ENCODE peak calls at places on chromosomes 4 and X, in ten cellular contexts. N is heart left ventricle, X is testis, M is A673, G is spleen, T is A549, D is tibial artery, P is lower lobe of right lung, Z is stomach, J is Caco-2. W is an unnamed sample. For H3K4me1, the result is how much of the 10 kb centered on the place peaks cover.

GRCh38 chrX:129980540-129981206 is 1.8 kb upstream of the BCORL1 start:
- DNase-seq in N (peak), X (peak), M (no peak), G (peak), T (peak), D (peak), P (peak), Z (peak), J (no peak), W (peak)

GRCh38 chr4:144627663-144628076 is 18.3 kb upstream of the HHIP start:
- DNase-seq in N (no peak), X (no peak), M (no peak), G (no peak), T (peak), D (no peak), P (no peak), Z (no peak), J (no peak), W (no peak)

GRCh38 chrX:72126048-72126415 is 5.7 kb downstream of the RTL5 start:
- DNase-seq in N (no peak), X (no peak), M (no peak), G (no peak), T (no peak), D (no peak), P (no peak), Z (no peak), J (no peak), W (no peak)

GRCh38 chrX:97524997-97525396 is 641.3 kb downstream of the RPA4 start:
- DNase-seq in N (no peak), X (no peak), M (no peak), G (no peak), T (no peak), D (no peak), P (no peak), Z (no peak), J (no peak), W (no peak)

GRCh38 chrX:44456685-44457084 is 86.0 kb downstream of the FUNDC1 start:
- DNase-seq in N (no peak), X (no peak), M (no peak), G (no peak), T (no peak), D (no peak), P (no peak), Z (no peak), J (no peak), W (no peak)

GRCh38 chr4:107760281-107760947 is 40.4 kb upstream of the PAPSS1 start:
- DNase-seq in N (no peak), X (no peak), M (no peak), G (no peak), T (peak), D (no peak), P (peak), Z (peak), J (peak), W (peak)

GRCh38 chr4:88771883-88772450 is 74.3 kb upstream of the NAP1L5 start:
- DNase-seq in N (no peak), X (no peak), M (no peak), G (no peak), T (no peak), D (no peak), P (no peak), Z (no peak), J (no peak), W (no peak)

GRCh38 chr4:153933851-153934688 is 145.2 kb upstream of the SFRP2 start:
- DNase-seq in N (no peak), X (no peak), M (no peak), G (no peak), T (no peak), D (no peak), P (no peak), Z (no peak), J (no peak), W (no peak)

GRCh38 chr4:164384416-164384815 is 369.5 kb upstream of the SMIM31 start:
- DNase-seq in N (no peak), X (no peak), M (no peak), G (no peak), T (no peak), D (no peak), P (no peak), Z (no peak), J (no peak), W (no peak)

GRCh38 chr4:174045381-174045780 is 238.1 kb downstream of the FBXO8 start:
- DNase-seq in N (no peak), X (no peak), M (no peak), G (no peak), T (no peak), D (no peak), P (no peak), Z (no peak), J (no peak), W (no peak)

GRCh38 chr4:52780627-52781354 is 29.6 kb upstream of the ERVMER34-1 start:
- DNase-seq in N (no peak), X (no peak), M (peak), G (no peak), T (peak), D (no peak), P (no peak), Z (no peak), J (peak), W (no peak)

GRCh38 chr4:55321707-55322264 is 24.3 kb upstream of the SRD5A3 start:
- DNase-seq in N (peak), X (peak), M (peak), G (no peak), T (peak), D (peak), P (no peak), Z (peak), J (peak), W (no peak)

GRCh38 chr4:187827631-187828030 is 167.9 kb upstream of the ZFP42 start:
- DNase-seq in N (no peak), X (no peak), M (no peak), G (no peak), T (peak), D (no peak), P (no peak), Z (no peak), J (no peak), W (no peak)

GRCh38 chrX:17030580-17031285 is 84.3 kb downstream of the REPS2 start:
- DNase-seq in N (no peak), X (no peak), M (no peak), G (no peak), T (no peak), D (no peak), P (no peak), Z (no peak), J (no peak), W (no peak)

GRCh38 chr4:89754531-89754930 is 82.4 kb downstream of the SNCA start:
- DNase-seq in N (no peak), X (no peak), M (no peak), G (no peak), T (no peak), D (no peak), P (no peak), Z (no peak), J (no peak), W (no peak)

GRCh38 chrX:118418811-118419251 is 72.9 kb downstream of the WDR44 start:
- DNase-seq in N (no peak), X (no peak), M (no peak), G (no peak), T (peak), D (no peak), P (no peak), Z (no peak), J (peak), W (peak)

GRCh38 chrX:147228153-147228552 is 413.6 kb upstream of the CXorf51A start:
- DNase-seq in N (no peak), X (no peak), M (no peak), G (no peak), T (no peak), D (no peak), P (no peak), Z (no peak), J (no peak), W (no peak)

GRCh38 chrX:21883258-21883657 is 27.5 kb downstream of the YY2 start:
- DNase-seq in N (no peak), X (peak), M (no peak), G (no peak), T (peak), D (peak), P (no peak), Z (no peak), J (no peak), W (peak)

GRCh38 chrX:49037883-49038475 is 5.2 kb downstream of the TFE3 start:
- DNase-seq in N (no peak), X (no peak), M (no peak), G (no peak), T (peak), D (no peak), P (no peak), Z (no peak), J (no peak), W (no peak)

GRCh38 chr4:140935259-140935658 is 179.1 kb upstream of the TBC1D9 start:
- DNase-seq in N (peak), X (peak), M (no peak), G (no peak), T (no peak), D (peak), P (no peak), Z (no peak), J (no peak), W (no peak)

GRCh38 chr4:182649698-182650477 is 267.3 kb downstream of the DCTD start:
- DNase-seq in N (no peak), X (no peak), M (no peak), G (no peak), T (no peak), D (no peak), P (no peak), Z (no peak), J (no peak), W (no peak)

GRCh38 chr4:18227880-18228279 is 206.3 kb upstream of the LCORL start:
- DNase-seq in N (no peak), X (no peak), M (no peak), G (no peak), T (no peak), D (no peak), P (no peak), Z (no peak), J (no peak), W (no peak)
- H3K4me1 ChIP-seq in N (under half), X (under half), M (under half), G (under half), T (under half), D (under half), P (under half), Z (under half), J (under half), W (under half)

DNA sequence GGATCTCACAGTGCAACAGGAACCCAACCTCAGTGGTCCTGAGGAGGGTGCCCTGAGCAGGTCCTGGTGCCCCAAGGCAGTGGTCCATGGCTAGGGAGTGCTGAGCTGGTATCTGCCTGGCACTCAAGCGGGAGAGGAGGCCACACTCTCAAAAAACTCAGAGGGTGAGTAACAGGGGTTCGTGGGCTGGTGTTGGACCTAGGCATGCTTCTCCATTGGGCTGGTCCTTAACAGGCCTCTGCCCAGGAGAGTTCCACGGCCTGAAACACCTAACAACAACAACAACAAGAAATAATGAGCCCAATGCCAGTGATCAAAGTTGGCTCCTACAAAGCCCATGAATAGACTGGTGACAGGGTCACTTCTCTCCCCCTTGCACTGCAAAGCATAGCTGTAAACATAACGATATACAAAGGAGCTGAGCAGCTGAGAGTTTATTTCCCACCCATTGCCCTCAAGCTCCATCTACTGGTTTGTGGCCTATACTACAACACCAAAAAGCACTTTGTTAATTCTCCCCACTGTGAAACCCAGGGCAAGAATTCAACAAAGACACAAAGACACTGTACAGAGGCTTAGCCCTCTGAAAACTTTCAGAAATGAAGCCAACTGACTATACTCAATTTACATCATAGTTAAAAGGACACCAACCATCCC is 736.2 kb upstream of the ADGRL3 start:
- DNase-seq in N (no peak), X (no peak), M (no peak), G (no peak), T (no peak), D (no peak), P (no peak), Z (no peak), J (peak), W (no peak)
- TF ChIP-seq CTCF in N (no peak), X (no peak), M (no peak), G (no peak), T (no peak), D (no peak), P (no peak), Z (no peak), J (peak), W (no peak)

GRCh38 chr4:48339642-48340041 is 1.7 kb upstream of the SLAIN2 start:
- DNase-seq in N (no peak), X (no peak), M (no peak), G (no peak), T (no peak), D (no peak), P (no peak), Z (no peak), J (no peak), W (no peak)
- H3K4me1 ChIP-seq in N (under half), X (under half), M (under half), G (under half), T (under half), D (under half), P (under half), Z (under half), J (under half), W (under half)

GRCh38 chr4:36411338-36411737 is 129.9 kb downstream of the DTHD1 start:
- DNase-seq in N (no peak), X (no peak), M (no peak), G (no peak), T (no peak), D (no peak), P (no peak), Z (no peak), J (no peak), W (no peak)

GRCh38 chr4:36420111-36420679 is 138.8 kb downstream of the DTHD1 start:
- DNase-seq in N (no peak), X (no peak), M (no peak), G (no peak), T (no peak), D (no peak), P (no peak), Z (no peak), J (no peak), W (no peak)

GRCh38 chr4:36414248-36414647 is 132.8 kb downstream of the DTHD1 start:
- DNase-seq in N (no peak), X (no peak), M (no peak), G (no peak), T (peak), D (no peak), P (no peak), Z (no peak), J (no peak), W (no peak)
- TF ChIP-seq CTCF in N (no peak), X (peak), M (peak), G (no peak), T (peak), D (no peak), P (peak), Z (no peak), J (peak), W (no peak)

DNA sequence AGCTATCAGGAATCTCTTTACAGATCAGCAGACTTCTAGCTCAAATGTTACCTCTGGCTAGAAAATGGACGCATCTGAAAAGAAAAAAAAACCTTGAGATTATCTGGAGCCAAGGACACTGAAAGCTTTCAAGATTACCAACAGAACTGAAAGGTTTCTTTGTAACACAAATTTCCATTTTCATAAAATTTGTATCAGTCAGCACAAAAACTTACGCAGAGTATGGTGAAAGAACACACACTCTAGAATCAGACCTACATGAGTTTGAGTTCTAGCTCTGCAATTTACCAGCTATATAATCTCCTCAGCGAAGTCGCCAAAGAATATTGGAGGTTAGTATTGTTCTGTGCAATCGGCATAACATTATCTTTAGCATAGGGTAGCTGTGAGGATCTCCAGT is 1.8 kb downstream of the TAB3 start:
- DNase-seq in N (no peak), X (no peak), M (no peak), G (no peak), T (no peak), D (no peak), P (no peak), Z (no peak), J (no peak), W (no peak)
- H3K4me1 ChIP-seq in N (under half), X (under half), M (under half), G (under half), T (under half), D (under half), P (under half), Z (under half), J (under half), W (under half)

GRCh38 chrX:154717824-154718223 is 33.1 kb downstream of the GAB3 start:
- DNase-seq in N (no peak), X (no peak), M (peak), G (no peak), T (no peak), D (no peak), P (no peak), Z (no peak), J (no peak), W (no peak)
- TF ChIP-seq CTCF in N (no peak), X (no peak), M (peak), G (no peak), T (no peak), D (no peak), P (no peak), Z (no peak), J (no peak), W (no peak)

GRCh38 chrX:140066262-140066661 is 100.9 kb upstream of the CXorf66 start:
- DNase-seq in N (no peak), X (no peak), M (no peak), G (no peak), T (no peak), D (no peak), P (no peak), Z (no peak), J (no peak), W (no peak)
- H3K4me1 ChIP-seq in N (under half), X (under half), M (under half), G (under half), T (under half), D (under half), P (under half), Z (under half), J (under half), W (under half)

DNA sequence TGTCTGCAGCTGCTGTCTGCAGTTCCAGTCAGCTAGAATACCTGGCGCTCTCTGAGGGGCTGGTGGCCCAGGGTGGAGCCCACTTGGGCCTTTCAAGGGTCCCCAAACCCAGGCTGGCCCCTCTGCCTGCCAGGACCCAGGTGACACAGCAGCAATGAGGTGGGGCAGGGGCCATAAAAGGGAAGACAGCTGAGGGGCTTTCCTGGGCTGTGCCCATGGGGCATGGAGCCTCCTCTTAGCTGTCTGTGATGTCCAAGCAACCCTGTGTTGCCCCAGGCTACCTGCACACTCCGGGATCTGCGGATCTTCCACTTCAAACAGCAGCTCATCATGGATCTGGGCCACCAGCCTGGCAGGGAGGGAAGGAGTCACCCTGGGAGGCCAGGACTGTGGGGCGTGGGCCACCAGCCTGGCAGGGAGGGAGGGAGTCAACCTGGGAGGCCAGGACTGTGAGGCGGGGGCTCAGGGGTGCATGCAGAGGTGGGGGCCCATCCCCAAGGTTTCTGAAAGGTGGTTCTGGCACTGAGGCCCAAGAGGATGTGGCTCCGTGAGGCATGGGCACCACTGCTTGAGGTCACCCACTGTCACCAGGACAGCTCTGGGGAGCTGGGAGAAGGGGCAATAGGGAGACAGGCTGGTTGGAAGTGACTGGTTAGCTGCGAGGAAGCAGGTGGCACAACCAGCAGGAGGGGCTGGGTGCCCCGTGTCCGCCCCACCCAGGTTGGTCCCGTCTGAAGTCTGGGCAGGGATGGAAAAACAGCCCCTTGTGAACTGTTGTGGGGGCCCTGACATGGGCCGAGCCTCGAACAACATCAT is 16.3 kb downstream of the NAT8L start:
- DNase-seq in N (no peak), X (no peak), M (no peak), G (peak), T (no peak), D (no peak), P (no peak), Z (no peak), J (no peak), W (no peak)
- TF ChIP-seq CTCF in N (no peak), X (no peak), M (no peak), G (no peak), T (no peak), D (no peak), P (no peak), Z (no peak), J (no peak), W (no peak)

W was measured in mucosa of descending colon.